ENCODE peak calls at places on chromosomes 12 and 14, in eight cellular contexts. One of them, this sample, is unnamed. For H3K36me3, the result is how much of the 10 kb centered on the place peaks cover.

GRCh38 chr14:99093532-99094517 is 178.2 kb downstream of the BCL11B start:
- DNase-seq in naive thymus-derived CD4-positive, alpha-beta T cell: no peak
- DNase-seq in GM06990: no peak
- DNase-seq in left lung: no peak
- DNase-seq in endodermal cell: no peak
- DNase-seq in esophagus squamous epithelium: no peak
- DNase-seq in lower lobe of right lung: no peak
- DNase-seq in IMR-90: no peak
- DNase-seq in this sample: peak

GRCh38 chr12:93733358-93733757 is 56.2 kb downstream of the CRADD start:
- DNase-seq in naive thymus-derived CD4-positive, alpha-beta T cell: no peak
- DNase-seq in GM06990: no peak
- DNase-seq in left lung: no peak
- DNase-seq in endodermal cell: no peak
- DNase-seq in esophagus squamous epithelium: no peak
- DNase-seq in lower lobe of right lung: no peak
- DNase-seq in IMR-90: no peak
- DNase-seq in this sample: no peak

GRCh38 chr14:76011959-76012802 is 26.6 kb downstream of the IFT43 start:
- DNase-seq in naive thymus-derived CD4-positive, alpha-beta T cell: no peak
- DNase-seq in GM06990: no peak
- DNase-seq in left lung: no peak
- DNase-seq in endodermal cell: no peak
- DNase-seq in esophagus squamous epithelium: no peak
- DNase-seq in lower lobe of right lung: no peak
- DNase-seq in IMR-90: peak
- DNase-seq in this sample: no peak

GRCh38 chr12:20356048-20356447 is 12.3 kb upstream of the PDE3A start:
- DNase-seq in naive thymus-derived CD4-positive, alpha-beta T cell: no peak
- DNase-seq in GM06990: no peak
- DNase-seq in left lung: no peak
- DNase-seq in endodermal cell: no peak
- DNase-seq in esophagus squamous epithelium: no peak
- DNase-seq in lower lobe of right lung: no peak
- DNase-seq in IMR-90: no peak
- DNase-seq in this sample: no peak

GRCh38 chr14:55780156-55780946 is 200.3 kb downstream of the KTN1 start:
- DNase-seq in naive thymus-derived CD4-positive, alpha-beta T cell: no peak
- DNase-seq in GM06990: no peak
- DNase-seq in left lung: peak
- DNase-seq in endodermal cell: no peak
- DNase-seq in esophagus squamous epithelium: no peak
- DNase-seq in lower lobe of right lung: peak
- DNase-seq in IMR-90: peak
- DNase-seq in this sample: no peak

GRCh38 chr12:19529933-19530630 is 90.8 kb downstream of the AEBP2 start:
- DNase-seq in naive thymus-derived CD4-positive, alpha-beta T cell: no peak
- DNase-seq in GM06990: no peak
- DNase-seq in left lung: no peak
- DNase-seq in endodermal cell: no peak
- DNase-seq in esophagus squamous epithelium: no peak
- DNase-seq in lower lobe of right lung: no peak
- DNase-seq in IMR-90: peak
- DNase-seq in this sample: no peak

GRCh38 chr12:79071498-79071897 is 206.9 kb downstream of the SYT1 start:
- DNase-seq in naive thymus-derived CD4-positive, alpha-beta T cell: no peak
- DNase-seq in GM06990: no peak
- DNase-seq in left lung: no peak
- DNase-seq in endodermal cell: no peak
- DNase-seq in esophagus squamous epithelium: no peak
- DNase-seq in lower lobe of right lung: no peak
- DNase-seq in IMR-90: no peak
- DNase-seq in this sample: no peak

GRCh38 chr12:48105321-48105866 is 485 bp downstream of the SENP1 start:
- DNase-seq in naive thymus-derived CD4-positive, alpha-beta T cell: peak
- DNase-seq in GM06990: no peak
- DNase-seq in left lung: no peak
- DNase-seq in endodermal cell: no peak
- DNase-seq in esophagus squamous epithelium: no peak
- DNase-seq in lower lobe of right lung: no peak
- DNase-seq in IMR-90: peak
- DNase-seq in this sample: no peak

GRCh38 chr12:24909667-24910066 is 39.2 kb downstream of the BCAT1 start:
- DNase-seq in naive thymus-derived CD4-positive, alpha-beta T cell: no peak
- DNase-seq in GM06990: no peak
- DNase-seq in left lung: peak
- DNase-seq in endodermal cell: no peak
- DNase-seq in esophagus squamous epithelium: peak
- DNase-seq in lower lobe of right lung: peak
- DNase-seq in IMR-90: peak
- DNase-seq in this sample: no peak

GRCh38 chr14:34237677-34238076 is 224.4 kb downstream of the SPTSSA start:
- DNase-seq in naive thymus-derived CD4-positive, alpha-beta T cell: no peak
- DNase-seq in GM06990: no peak
- DNase-seq in left lung: no peak
- DNase-seq in endodermal cell: no peak
- DNase-seq in esophagus squamous epithelium: no peak
- DNase-seq in lower lobe of right lung: no peak
- DNase-seq in IMR-90: no peak
- DNase-seq in this sample: no peak

GRCh38 chr14:69490219-69490918 is 5.8 kb downstream of the PLEKHD1 start:
- DNase-seq in naive thymus-derived CD4-positive, alpha-beta T cell: no peak
- DNase-seq in GM06990: no peak
- DNase-seq in left lung: no peak
- DNase-seq in endodermal cell: no peak
- DNase-seq in esophagus squamous epithelium: no peak
- DNase-seq in lower lobe of right lung: no peak
- DNase-seq in IMR-90: no peak
- DNase-seq in this sample: peak

GRCh38 chr12:92234533-92234932 is 88.9 kb upstream of the BTG1 start:
- DNase-seq in naive thymus-derived CD4-positive, alpha-beta T cell: peak
- DNase-seq in GM06990: no peak
- DNase-seq in left lung: no peak
- DNase-seq in endodermal cell: no peak
- DNase-seq in esophagus squamous epithelium: no peak
- DNase-seq in lower lobe of right lung: no peak
- DNase-seq in IMR-90: no peak
- DNase-seq in this sample: no peak

GRCh38 chr12:51335931-51336330 is 10.5 kb downstream of the CELA1 start:
- DNase-seq in naive thymus-derived CD4-positive, alpha-beta T cell: no peak
- DNase-seq in GM06990: no peak
- DNase-seq in left lung: no peak
- DNase-seq in endodermal cell: no peak
- DNase-seq in esophagus squamous epithelium: no peak
- DNase-seq in lower lobe of right lung: no peak
- DNase-seq in IMR-90: no peak
- DNase-seq in this sample: no peak

GRCh38 chr12:92136883-92137582 is 8.6 kb downstream of the BTG1 start:
- DNase-seq in naive thymus-derived CD4-positive, alpha-beta T cell: no peak
- DNase-seq in GM06990: no peak
- DNase-seq in left lung: no peak
- DNase-seq in endodermal cell: no peak
- DNase-seq in esophagus squamous epithelium: no peak
- DNase-seq in lower lobe of right lung: no peak
- DNase-seq in IMR-90: peak
- DNase-seq in this sample: no peak

GRCh38 chr14:23362200-23362599 is 2.8 kb downstream of the EFS start:
- DNase-seq in naive thymus-derived CD4-positive, alpha-beta T cell: no peak
- DNase-seq in GM06990: no peak
- DNase-seq in left lung: no peak
- DNase-seq in endodermal cell: peak
- DNase-seq in esophagus squamous epithelium: no peak
- DNase-seq in lower lobe of right lung: no peak
- DNase-seq in IMR-90: peak
- DNase-seq in this sample: peak

GRCh38 chr14:23364604-23365352 is at the start of gene EFS:
- DNase-seq in naive thymus-derived CD4-positive, alpha-beta T cell: no peak
- DNase-seq in GM06990: no peak
- DNase-seq in left lung: no peak
- DNase-seq in endodermal cell: no peak
- DNase-seq in esophagus squamous epithelium: no peak
- DNase-seq in lower lobe of right lung: no peak
- DNase-seq in IMR-90: peak
- DNase-seq in this sample: peak

GRCh38 chr14:23364164-23364571 is 804 bp downstream of the EFS start:
- DNase-seq in naive thymus-derived CD4-positive, alpha-beta T cell: no peak
- DNase-seq in GM06990: no peak
- DNase-seq in left lung: no peak
- DNase-seq in endodermal cell: peak
- DNase-seq in esophagus squamous epithelium: no peak
- DNase-seq in lower lobe of right lung: no peak
- DNase-seq in IMR-90: no peak
- DNase-seq in this sample: peak

GRCh38 chr14:23366163-23366921 is 1.4 kb upstream of the EFS start:
- DNase-seq in naive thymus-derived CD4-positive, alpha-beta T cell: no peak
- DNase-seq in GM06990: no peak
- DNase-seq in left lung: peak
- DNase-seq in endodermal cell: peak
- DNase-seq in esophagus squamous epithelium: no peak
- DNase-seq in lower lobe of right lung: peak
- DNase-seq in IMR-90: peak
- DNase-seq in this sample: peak

GRCh38 chr14:23365353-23366162 is 586 bp upstream of the EFS start:
- DNase-seq in naive thymus-derived CD4-positive, alpha-beta T cell: no peak
- DNase-seq in GM06990: no peak
- DNase-seq in left lung: no peak
- DNase-seq in endodermal cell: peak
- DNase-seq in esophagus squamous epithelium: no peak
- DNase-seq in lower lobe of right lung: no peak
- DNase-seq in IMR-90: peak
- DNase-seq in this sample: peak
- H3K4me3 ChIP-seq in naive thymus-derived CD4-positive, alpha-beta T cell: no peak
- H3K4me3 ChIP-seq in GM06990: no peak
- H3K4me3 ChIP-seq in left lung: peak
- H3K4me3 ChIP-seq in endodermal cell: peak
- H3K4me3 ChIP-seq in esophagus squamous epithelium: peak
- H3K4me3 ChIP-seq in lower lobe of right lung: peak
- H3K4me3 ChIP-seq in IMR-90: peak
- H3K4me3 ChIP-seq in this sample: peak

GRCh38 chr12:12577786-12578185 is 15.1 kb upstream of the DUSP16 start:
- DNase-seq in naive thymus-derived CD4-positive, alpha-beta T cell: no peak
- DNase-seq in GM06990: no peak
- DNase-seq in left lung: no peak
- DNase-seq in endodermal cell: no peak
- DNase-seq in esophagus squamous epithelium: no peak
- DNase-seq in lower lobe of right lung: no peak
- DNase-seq in IMR-90: no peak
- DNase-seq in this sample: no peak
- H3K36me3 ChIP-seq in naive thymus-derived CD4-positive, alpha-beta T cell: under half
- H3K36me3 ChIP-seq in GM06990: under half
- H3K36me3 ChIP-seq in left lung: under half
- H3K36me3 ChIP-seq in endodermal cell: under half
- H3K36me3 ChIP-seq in esophagus squamous epithelium: under half
- H3K36me3 ChIP-seq in lower lobe of right lung: under half
- H3K36me3 ChIP-seq in IMR-90: under half
- H3K36me3 ChIP-seq in this sample: under half

GRCh38 chr12:7961395-7962188 is 25.6 kb upstream of the SLC2A3 start:
- DNase-seq in naive thymus-derived CD4-positive, alpha-beta T cell: no peak
- DNase-seq in GM06990: no peak
- DNase-seq in left lung: no peak
- DNase-seq in endodermal cell: no peak
- DNase-seq in esophagus squamous epithelium: no peak
- DNase-seq in lower lobe of right lung: no peak
- DNase-seq in IMR-90: peak
- DNase-seq in this sample: no peak

DNA sequence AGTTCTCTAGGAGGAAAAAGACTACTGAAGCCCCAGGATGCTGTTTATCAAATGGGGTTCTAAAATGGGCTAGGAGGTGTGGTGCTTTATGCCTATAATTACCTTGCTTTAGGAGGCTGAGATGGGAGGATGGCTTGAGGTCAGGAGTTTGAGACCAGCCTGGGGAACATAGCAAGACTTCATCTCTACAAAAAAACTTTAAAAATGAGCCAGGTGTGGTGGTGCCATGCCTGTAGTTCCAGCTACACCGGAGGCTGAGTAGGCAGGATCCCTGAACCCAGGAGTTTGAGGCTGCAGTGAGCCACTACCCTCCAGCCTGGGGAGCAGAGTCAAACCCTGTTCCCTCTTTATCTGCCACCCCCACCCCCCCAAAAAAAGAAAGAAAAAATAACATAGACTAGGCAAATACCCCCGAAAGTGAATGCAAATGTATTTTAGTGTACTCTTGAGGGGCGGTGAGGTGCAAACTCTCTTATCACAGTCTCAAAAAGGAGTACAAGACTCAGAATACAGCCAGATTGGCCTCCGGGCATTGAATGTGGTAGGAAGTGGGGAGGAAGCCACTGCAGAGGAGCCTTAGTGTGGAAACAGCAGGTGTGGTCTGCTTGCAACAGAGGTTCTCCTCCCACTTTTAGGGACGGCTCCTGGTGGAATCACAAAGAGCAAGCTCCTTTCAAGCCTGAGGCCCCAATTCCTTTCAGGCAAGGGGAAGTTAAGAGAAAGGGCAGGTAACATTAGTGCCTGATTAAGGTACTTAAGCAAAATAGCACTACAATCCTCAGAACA is 23.5 kb upstream of the SLC2A3 start:
- DNase-seq in naive thymus-derived CD4-positive, alpha-beta T cell: peak
- DNase-seq in GM06990: peak
- DNase-seq in left lung: peak
- DNase-seq in endodermal cell: peak
- DNase-seq in esophagus squamous epithelium: no peak
- DNase-seq in lower lobe of right lung: no peak
- DNase-seq in IMR-90: no peak
- DNase-seq in this sample: peak
- H3K4me3 ChIP-seq in naive thymus-derived CD4-positive, alpha-beta T cell: peak
- H3K4me3 ChIP-seq in GM06990: no peak
- H3K4me3 ChIP-seq in left lung: no peak
- H3K4me3 ChIP-seq in endodermal cell: peak
- H3K4me3 ChIP-seq in esophagus squamous epithelium: no peak
- H3K4me3 ChIP-seq in lower lobe of right lung: peak
- H3K4me3 ChIP-seq in IMR-90: no peak
- H3K4me3 ChIP-seq in this sample: no peak

DNA sequence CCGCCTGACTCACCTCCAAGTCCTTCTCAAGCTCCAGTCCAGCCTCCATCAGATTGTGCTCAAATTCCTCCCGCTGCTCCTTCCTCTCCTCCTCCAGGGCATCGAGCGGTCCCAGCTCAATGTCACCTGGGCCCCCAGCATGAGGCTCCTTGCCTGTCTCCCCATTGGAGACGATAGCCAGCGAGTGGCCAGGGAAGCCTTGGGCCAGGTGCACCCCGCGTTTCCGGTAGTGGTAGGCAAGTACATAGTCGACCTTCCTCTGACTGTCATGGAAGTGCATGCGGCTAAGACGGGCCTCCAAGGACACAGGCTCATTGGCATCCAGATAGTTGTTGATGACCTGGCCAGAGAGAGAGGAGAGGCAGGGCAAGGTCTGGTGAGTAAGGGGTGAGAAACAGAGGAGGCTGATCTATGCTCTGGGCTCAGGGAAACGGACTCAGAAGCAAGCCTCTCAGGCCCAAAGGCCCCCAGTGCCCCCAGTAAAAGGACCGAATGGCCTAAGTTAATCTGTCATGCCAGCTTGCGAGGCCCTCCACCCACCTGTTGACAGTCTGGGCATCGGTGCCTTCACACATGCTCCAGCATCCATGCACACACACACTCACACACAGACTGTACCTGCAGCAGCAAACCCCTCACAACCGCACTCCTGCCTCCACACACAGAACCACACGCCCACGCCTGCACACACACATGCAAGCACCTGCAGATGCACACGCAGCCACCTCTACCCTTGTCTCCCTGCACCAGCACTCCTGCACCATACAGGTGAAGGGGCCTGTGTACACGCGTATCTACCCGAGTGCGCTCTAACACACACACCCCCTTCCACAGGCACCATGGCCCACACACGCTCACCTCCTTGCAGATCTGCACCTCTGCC is 23.8 kb downstream of the ANO2 start:
- DNase-seq in naive thymus-derived CD4-positive, alpha-beta T cell: no peak
- DNase-seq in GM06990: no peak
- DNase-seq in left lung: no peak
- DNase-seq in endodermal cell: no peak
- DNase-seq in esophagus squamous epithelium: no peak
- DNase-seq in lower lobe of right lung: no peak
- DNase-seq in IMR-90: no peak
- DNase-seq in this sample: no peak
- H3K36me3 ChIP-seq in naive thymus-derived CD4-positive, alpha-beta T cell: under half
- H3K36me3 ChIP-seq in GM06990: under half
- H3K36me3 ChIP-seq in left lung: under half
- H3K36me3 ChIP-seq in endodermal cell: under half
- H3K36me3 ChIP-seq in esophagus squamous epithelium: under half
- H3K36me3 ChIP-seq in lower lobe of right lung: under half
- H3K36me3 ChIP-seq in IMR-90: under half
- H3K36me3 ChIP-seq in this sample: under half